ENCODE peak calls at places on chromosomes 5 and 9, in eight cellular contexts. V is osteoblast, T is RWPE1, H is mucosa of descending colon, O is astrocyte of the spinal cord, B is spleen, K is left ventricle myocardium inferior, Y is lower leg skin. I is an unnamed sample.

GRCh38 chr5:93378073-93378472 is 202.9 kb downstream of the NR2F1-AS1 start:
- DNase-seq in O (peak; percentile 88), H (no peak), K (no peak), Y (no peak), B (no peak), T (peak; percentile 64), V (no peak), I (no peak)

GRCh38 chr5:80204808-80205614 is 50.8 kb downstream of the SERINC5 start:
- DNase-seq in K (peak; percentile 27), V (no peak), O (no peak), B (no peak), Y (no peak), T (no peak), H (peak; percentile 42), I (peak; percentile 90)

GRCh38 chr5:147835386-147835798 is 3.9 kb upstream of the SPINK1 start:
- DNase-seq in B (no peak), T (peak; percentile 64), Y (no peak), K (no peak), H (no peak), V (no peak), O (no peak), I (no peak)

GRCh38 chr5:95441631-95442030 is 50.5 kb downstream of the FAM81B start:
- DNase-seq in O (no peak), Y (no peak), T (no peak), K (no peak), V (no peak), H (no peak), B (no peak), I (no peak)

GRCh38 chr9:93585695-93586094 is 9.3 kb downstream of the PHF2 start:
- DNase-seq in O (no peak), H (no peak), B (no peak), V (no peak), K (no peak), Y (peak; percentile 64), T (no peak), I (no peak)

GRCh38 chr9:18393340-18394130 is 80.4 kb upstream of the ADAMTSL1 start:
- DNase-seq in K (no peak), B (no peak), V (peak; percentile 68), T (peak; percentile 82), H (peak; percentile 74), Y (no peak), O (peak; percentile 98), I (peak; percentile 82)

GRCh38 chr9:132631280-132631679 is 38.5 kb downstream of the DDX31 start:
- DNase-seq in K (no peak), O (peak; percentile 87), T (peak; percentile 94), H (no peak), Y (no peak), B (no peak), V (peak; percentile 75), I (no peak)

GRCh38 chr9:131609116-131609830 is 64.0 kb downstream of the PRRT1B start:
- DNase-seq in V (peak; percentile 94), H (no peak), B (no peak), Y (no peak), T (peak; percentile 82), K (peak; percentile 61), O (peak; percentile 73), I (peak; percentile 60)

GRCh38 chr9:249025-249424 is 34.4 kb downstream of the DOCK8 start:
- DNase-seq in K (no peak), Y (no peak), H (no peak), V (no peak), B (no peak), T (no peak), O (no peak), I (no peak)

GRCh38 chr5:181088289-181088688 is 42.7 kb downstream of the OR2V1 start:
- DNase-seq in T (peak; percentile 69), K (no peak), V (no peak), Y (no peak), H (no peak), B (no peak), O (no peak), I (no peak)

DNA sequence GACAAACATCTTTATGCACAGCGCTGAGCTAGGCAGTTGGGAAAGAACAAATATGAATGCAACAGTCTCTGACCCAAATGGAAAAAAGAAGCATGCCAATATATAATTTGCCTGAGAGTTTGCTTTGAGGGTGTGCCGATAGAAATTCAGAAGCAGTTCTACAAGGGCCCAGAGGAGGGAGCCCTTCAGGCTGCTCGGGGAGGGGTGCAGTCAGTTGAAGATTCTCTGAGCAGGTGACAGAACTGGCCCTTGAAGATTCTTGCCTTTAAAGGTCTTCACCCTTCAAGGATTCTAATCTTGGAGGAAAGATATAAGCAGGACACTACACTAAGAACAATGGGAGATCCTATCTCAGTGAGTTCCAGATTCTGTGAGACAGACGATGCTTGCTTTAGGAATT is 3.7 kb upstream of the PAPPA start:
- DNase-seq in V (peak; percentile 89), O (no peak), B (no peak), Y (no peak), K (no peak), H (peak; percentile 43), T (no peak), I (peak; percentile 49)
- TF ChIP-seq CTCF in V (peak; percentile 77), O (peak; percentile 75), B (peak; percentile 28), Y (no peak), K (peak; percentile 79), H (peak; percentile 57), T (peak; percentile 34), I (peak; percentile 61)

GRCh38 chr5:154115314-154115713 is 75.2 kb upstream of the GALNT10 start:
- DNase-seq in Y (no peak), V (no peak), B (no peak), K (no peak), H (no peak), O (no peak), T (no peak), I (no peak)

GRCh38 chr5:154117930-154118329 is 72.6 kb upstream of the GALNT10 start:
- DNase-seq in K (no peak), T (no peak), O (no peak), B (no peak), V (peak; percentile 60), H (no peak), Y (no peak), I (no peak)

GRCh38 chr5:154118385-154118784 is 72.1 kb upstream of the GALNT10 start:
- DNase-seq in O (no peak), H (no peak), B (no peak), Y (no peak), V (no peak), K (no peak), T (no peak), I (no peak)

GRCh38 chr5:154117050-154117449 is 73.5 kb upstream of the GALNT10 start:
- DNase-seq in B (no peak), H (no peak), T (no peak), Y (no peak), O (no peak), V (no peak), K (no peak), I (no peak)

DNA sequence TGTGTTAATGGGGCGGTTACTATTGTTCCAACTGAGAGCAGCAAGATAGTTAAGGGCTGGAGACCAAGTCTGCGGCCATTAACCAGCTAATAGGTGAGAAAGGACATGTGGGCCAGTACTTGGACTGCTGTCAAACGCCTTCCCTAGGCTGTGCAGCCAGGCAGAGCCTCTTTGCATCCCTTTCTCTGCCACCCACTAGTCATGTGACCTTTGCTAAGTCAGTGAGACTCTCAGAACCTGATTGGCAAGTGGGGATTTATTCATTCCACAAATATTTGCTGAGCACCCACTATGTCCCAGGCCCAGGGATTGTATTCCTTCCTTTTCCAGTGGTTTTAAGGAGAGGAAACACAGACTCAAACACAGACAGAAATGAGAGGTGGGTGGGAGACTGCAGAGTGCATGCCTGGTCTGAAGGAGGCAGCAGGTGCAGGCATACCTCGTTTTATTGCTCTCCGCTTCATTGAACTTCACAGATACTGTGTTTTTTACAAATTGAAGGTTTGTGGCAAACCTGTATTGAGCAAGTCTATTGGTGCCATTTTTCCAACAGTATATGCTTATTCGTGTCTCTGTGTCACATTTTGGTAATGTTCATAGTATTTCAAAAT is 71.6 kb upstream of the GALNT10 start:
- DNase-seq in H (no peak), Y (no peak), K (no peak), V (peak; percentile 60), O (no peak), T (peak; percentile 75), B (no peak), I (no peak)
- TF ChIP-seq CTCF in H (no peak), Y (no peak), K (no peak), V (no peak), O (no peak), T (no peak), B (no peak), I (no peak)

DNA sequence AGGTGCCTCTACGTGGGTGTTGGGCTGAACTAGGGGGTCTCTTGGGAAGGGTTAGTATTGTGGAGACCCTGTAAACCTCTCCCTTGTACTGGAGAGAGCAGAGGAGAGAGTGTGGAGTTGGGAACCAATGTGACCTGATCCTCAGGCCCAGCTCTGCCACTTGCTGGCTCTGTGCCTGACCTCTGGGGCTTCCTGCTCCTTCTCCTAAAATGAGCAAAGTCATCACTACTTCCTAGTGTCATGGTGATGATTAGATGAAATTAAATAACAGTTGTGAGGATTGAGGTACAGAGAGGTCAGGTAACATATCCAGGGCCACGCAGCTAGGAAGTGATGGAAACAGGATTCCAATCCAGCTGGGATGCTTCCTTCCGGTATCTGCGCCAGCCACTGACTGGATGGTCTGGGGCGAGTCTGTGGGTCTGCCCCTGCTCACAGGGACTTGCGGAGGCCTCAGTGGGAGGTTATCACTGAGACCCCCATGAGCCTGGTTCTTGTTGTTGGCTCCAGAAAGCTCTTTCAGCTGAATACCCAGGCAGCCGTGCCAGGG is 9.2 kb downstream of the GALNT10 start:
- DNase-seq in B (no peak), K (no peak), O (no peak), H (no peak), T (no peak), V (no peak), Y (no peak), I (no peak)
- TF ChIP-seq CTCF in B (no peak), K (no peak), O (no peak), H (no peak), T (no peak), V (no peak), Y (no peak), I (no peak)

GRCh38 chr9:122777935-122778671 is 10.6 kb upstream of the OR5C1 start:
- DNase-seq in O (peak; percentile 3), V (peak; percentile 73), Y (no peak), T (peak; percentile 63), K (no peak), B (no peak), H (no peak), I (no peak)
- TF ChIP-seq CTCF in O (no peak), V (no peak), Y (no peak), T (no peak), K (no peak), B (no peak), H (no peak), I (no peak)

DNA sequence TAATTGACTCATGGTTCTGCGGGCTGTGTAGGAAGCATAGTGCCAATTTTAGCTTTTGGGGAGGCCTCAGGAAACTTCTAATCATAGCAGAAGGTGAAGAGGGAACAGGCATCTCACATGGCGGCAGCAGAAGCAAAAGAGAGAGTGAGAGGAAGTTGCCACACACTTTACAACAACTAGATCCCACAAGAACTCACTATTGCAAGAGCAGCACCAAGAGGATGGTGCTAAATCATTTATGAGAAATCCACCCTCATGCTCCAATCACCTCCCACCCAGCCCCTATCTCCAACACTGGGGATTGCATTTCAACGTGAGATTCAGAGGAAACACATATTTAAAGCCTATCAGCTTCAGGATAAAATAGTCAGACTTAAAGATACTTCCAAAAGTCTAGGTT is 36.1 kb upstream of the LPAR1 start:
- DNase-seq in V (no peak), B (no peak), H (no peak), O (no peak), Y (no peak), T (no peak), K (no peak), I (no peak)
- TF ChIP-seq CTCF in V (no peak), B (no peak), H (no peak), O (no peak), Y (no peak), T (no peak), K (no peak), I (no peak)

GRCh38 chr9:122016789-122017188 is 76.3 kb downstream of the TTLL11 start:
- DNase-seq in Y (no peak), T (no peak), H (no peak), O (no peak), K (no peak), B (no peak), V (no peak), I (peak; percentile 53)
- TF ChIP-seq CTCF in Y (no peak), T (peak; percentile 51), H (no peak), O (peak; percentile 44), K (peak; percentile 51), B (no peak), V (peak; percentile 34), I (peak; percentile 16)